ENCODE peak calls at places on chromosomes 13 and 19, in ten cellular contexts. H is CD4-positive, alpha-beta T cell; X is SK-N-SH; C is fibroblast of lung; V is AG04450; Y is glutamatergic neuron; T is cardiac muscle cell; O is HFF-Myc; G is tibial artery; Q is H9. B is an unnamed sample.

GRCh38 chr19:40717325-40717879 is 490 bp downstream of the ITPKC start:
- DNase-seq in H (no peak), X (no peak), C (peak; percentile 12), V (no peak), Y (no peak), T (no peak), O (no peak), G (peak; percentile 45), Q (no peak), B (no peak)

GRCh38 chr13:102260256-102260655 is 141.6 kb downstream of the FGF14 start:
- DNase-seq in H (no peak), X (no peak), C (no peak), V (no peak), Y (peak; percentile 63), T (no peak), O (no peak), G (no peak), Q (no peak), B (no peak)

GRCh38 chr13:96810104-96810503 is 184.2 kb downstream of the OXGR1 start:
- DNase-seq in H (no peak), X (no peak), C (no peak), V (no peak), Y (no peak), T (no peak), O (no peak), G (no peak), Q (no peak), B (no peak)

GRCh38 chr13:30354481-30355404 is 47.4 kb upstream of the KATNAL1 start:
- DNase-seq in H (no peak), X (no peak), C (peak; percentile 57), V (no peak), Y (no peak), T (no peak), O (no peak), G (no peak), Q (no peak), B (no peak)

GRCh38 chr13:35512271-35512920 is 35.9 kb upstream of the MAB21L1 start:
- DNase-seq in H (no peak), X (no peak), C (peak; percentile 99), V (peak; percentile 16), Y (no peak), T (peak; percentile 97), O (peak; percentile 66), G (no peak), Q (no peak), B (no peak)

GRCh38 chr19:677201-677600 is 1.0 kb downstream of the FSTL3 start:
- DNase-seq in H (no peak), X (peak; percentile 67), C (peak; percentile 89), V (peak; percentile 18), Y (no peak), T (peak; percentile 87), O (no peak), G (peak; percentile 82), Q (no peak), B (no peak)

GRCh38 chr19:33387351-33388230 is 14.1 kb downstream of the CEBPG start:
- DNase-seq in H (no peak), X (no peak), C (no peak), V (no peak), Y (no peak), T (no peak), O (no peak), G (no peak), Q (no peak), B (no peak)

GRCh38 chr13:65679240-65679639 is 1550.9 kb downstream of the PCDH9 start:
- DNase-seq in H (no peak), X (no peak), C (peak; percentile 68), V (no peak), Y (no peak), T (peak; percentile 7), O (no peak), G (no peak), Q (no peak), B (no peak)

GRCh38 chr19:14758816-14759215 is 19.5 kb downstream of the ADGRE2 start:
- DNase-seq in H (no peak), X (no peak), C (no peak), V (no peak), Y (no peak), T (no peak), O (no peak), G (no peak), Q (peak; percentile 88), B (no peak)

GRCh38 chr19:15629003-15629880 is 11.5 kb upstream of the CYP4F3 start:
- DNase-seq in H (peak; percentile 94), X (peak; percentile 86), C (peak; percentile 17), V (peak; percentile 2), Y (peak; percentile 80), T (peak; percentile 65), O (no peak), G (peak; percentile 65), Q (peak; percentile 72), B (peak; percentile 84)

GRCh38 chr19:38255759-38256052 is 468 bp downstream of the PPP1R14A start:
- DNase-seq in H (no peak), X (peak; percentile 50), C (peak; percentile 6), V (no peak), Y (peak; percentile 63), T (no peak), O (no peak), G (no peak), Q (no peak), B (no peak)

GRCh38 chr19:55383789-55384575 is at the start of gene TMEM238:
- DNase-seq in H (peak; percentile 51), X (peak; percentile 88), C (peak; percentile 71), V (no peak), Y (peak; percentile 72), T (peak; percentile 75), O (no peak), G (no peak), Q (peak; percentile 64), B (peak; percentile 47)

GRCh38 chr19:48656840-48657474 is 11.0 kb upstream of the CA11 start:
- DNase-seq in H (no peak), X (no peak), C (peak; percentile 93), V (peak; percentile 83), Y (no peak), T (peak; percentile 76), O (peak; percentile 84), G (no peak), Q (no peak), B (no peak)

DNA sequence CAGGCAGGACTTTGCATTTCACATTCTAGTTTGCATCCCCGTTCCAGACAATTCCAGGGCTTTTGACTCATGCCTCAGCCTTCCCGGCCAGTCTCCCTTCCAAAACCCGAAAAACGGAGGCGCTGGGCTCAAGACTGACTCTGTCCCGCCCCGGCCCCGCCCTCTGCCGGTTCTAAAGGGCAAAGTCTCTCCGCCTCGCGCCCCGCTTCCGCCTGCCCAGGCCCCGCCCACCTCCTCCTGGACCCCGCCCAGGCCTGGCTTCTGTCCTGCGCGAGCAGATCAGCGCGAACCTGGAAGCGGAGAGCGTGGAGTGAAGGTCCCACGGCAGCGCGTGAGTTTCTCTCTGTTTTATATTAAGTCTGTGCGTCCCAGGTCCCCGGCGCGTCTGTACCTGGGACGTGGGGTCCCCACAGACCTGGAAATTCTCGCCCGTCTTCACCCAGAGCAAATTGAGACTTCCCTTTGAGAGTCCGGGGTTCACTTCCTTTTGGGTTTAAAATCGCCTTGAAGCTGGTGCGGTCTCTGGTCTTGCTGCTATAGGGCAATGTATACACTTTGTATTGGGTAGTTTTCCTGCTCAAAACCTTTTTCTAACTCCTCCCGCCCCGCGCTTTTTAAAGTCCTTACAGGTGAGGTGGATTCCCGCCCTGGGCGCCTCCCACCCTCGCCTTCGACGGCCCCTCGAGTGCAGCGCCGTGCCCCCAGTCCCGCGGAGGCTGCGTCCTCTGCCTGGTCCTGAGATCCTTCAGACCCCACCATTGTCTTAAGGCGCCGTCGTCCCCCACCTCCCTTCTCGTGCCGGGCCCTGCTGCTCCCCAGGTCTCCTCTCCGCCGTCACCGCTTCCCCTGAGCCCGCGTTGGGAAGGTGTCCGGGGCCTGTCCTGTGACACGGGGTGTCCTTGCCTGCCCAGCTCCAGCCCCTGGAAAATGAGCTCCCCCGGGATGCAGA is 31.2 kb downstream of the ZNF701 start:
- DNase-seq in H (peak; percentile 96), X (peak; percentile 95), C (peak; percentile 88), V (peak; percentile 74), Y (peak; percentile 98), T (peak; percentile 94), O (peak; percentile 26), G (peak; percentile 96), Q (peak; percentile 94), B (peak; percentile 92)
- TF ChIP-seq CTCF in H (peak; percentile 66), X (peak; percentile 21), C (peak; percentile 24), V (peak; percentile 38), Y (peak; percentile 68), T (peak; percentile 26), O (peak; percentile 14), G (peak; percentile 26), Q (peak; percentile 62), B (peak; percentile 57)

GRCh38 chr19:56748443-56748842 is 76.9 kb upstream of the ZNF835 start:
- DNase-seq in H (no peak), X (peak; percentile 40), C (no peak), V (no peak), Y (no peak), T (peak; percentile 30), O (no peak), G (no peak), Q (no peak), B (no peak)
- TF ChIP-seq CTCF in H (no peak), X (peak; percentile 41), C (no peak), V (no peak), Y (peak; percentile 35), T (peak; percentile 37), O (peak; percentile 10), G (peak; percentile 44), Q (peak; percentile 43), B (no peak)

GRCh38 chr19:29480507-29480906 is 45.3 kb upstream of the VSTM2B start:
- DNase-seq in H (no peak), X (no peak), C (no peak), V (no peak), Y (no peak), T (no peak), O (no peak), G (no peak), Q (no peak), B (peak; percentile 4)

GRCh38 chr19:29476528-29476927 is 49.3 kb upstream of the VSTM2B start:
- DNase-seq in H (no peak), X (no peak), C (no peak), V (no peak), Y (no peak), T (no peak), O (no peak), G (no peak), Q (no peak), B (no peak)

GRCh38 chr19:29477831-29478577 is 47.8 kb upstream of the VSTM2B start:
- DNase-seq in H (no peak), X (no peak), C (no peak), V (no peak), Y (no peak), T (no peak), O (no peak), G (no peak), Q (no peak), B (no peak)

GRCh38 chr19:29479941-29480340 is 45.9 kb upstream of the VSTM2B start:
- DNase-seq in H (no peak), X (no peak), C (no peak), V (no peak), Y (no peak), T (no peak), O (no peak), G (no peak), Q (no peak), B (peak; percentile 2)

GRCh38 chr19:29478578-29479565 is 46.9 kb upstream of the VSTM2B start:
- DNase-seq in H (no peak), X (peak; percentile 58), C (no peak), V (no peak), Y (peak; percentile 74), T (no peak), O (no peak), G (no peak), Q (peak; percentile 90), B (no peak)
- TF ChIP-seq CTCF in H (no peak), X (peak; percentile 54), C (no peak), V (no peak), Y (peak; percentile 59), T (peak; percentile 15), O (peak; percentile 29), G (no peak), Q (peak; percentile 92), B (no peak)

GRCh38 chr19:45164577-45165335 is 4.0 kb upstream of the NKPD1 start:
- DNase-seq in H (peak; percentile 48), X (no peak), C (peak; percentile 68), V (no peak), Y (peak; percentile 54), T (peak; percentile 89), O (peak; percentile 38), G (no peak), Q (peak; percentile 96), B (peak; percentile 34)
- TF ChIP-seq CTCF in H (no peak), X (no peak), C (no peak), V (no peak), Y (no peak), T (no peak), O (no peak), G (no peak), Q (peak; percentile 22), B (no peak)

B was measured in natural killer cell.